ENCODE peak calls at places on chromosomes 13 and 19, in six cellular contexts. F, U, Z, I, J and V are unnamed samples.

GRCh38 chr19:3625996-3626472 is 556 bp downstream of the CACTIN start:
- DNase-seq in F (peak; percentile 35), U (no peak), Z (no peak), I (no peak), J (peak; percentile 18), V (no peak)

GRCh38 chr13:49701481-49701880 is 10.2 kb upstream of the EBPL start:
- DNase-seq in F (no peak), U (no peak), Z (no peak), I (no peak), J (no peak), V (no peak)

GRCh38 chr19:33661336-33661735 is 39.6 kb downstream of the CHST8 start:
- DNase-seq in F (no peak), U (no peak), Z (no peak), I (no peak), J (no peak), V (no peak)

GRCh38 chr13:74657765-74658164 is 523.6 kb upstream of the KLF12 start:
- DNase-seq in F (no peak), U (no peak), Z (no peak), I (no peak), J (no peak), V (no peak)

GRCh38 chr13:39385154-39385553 is 217.8 kb downstream of the LHFPL6 start:
- DNase-seq in F (no peak), U (no peak), Z (no peak), I (no peak), J (no peak), V (no peak)

GRCh38 chr13:98834254-98834960 is 81.9 kb upstream of the SLC15A1 start:
- DNase-seq in F (no peak), U (no peak), Z (no peak), I (no peak), J (no peak), V (no peak)

GRCh38 chr13:68851026-68851425 is 1256.6 kb upstream of the ATXN8OS start:
- DNase-seq in F (peak; percentile 1), U (no peak), Z (no peak), I (no peak), J (no peak), V (peak; percentile 10)

GRCh38 chr13:90738881-90739280 is 608.6 kb upstream of the MIR17HG start:
- DNase-seq in F (no peak), U (no peak), Z (no peak), I (no peak), J (peak; percentile 8), V (no peak)

GRCh38 chr19:4399871-4400768 is at the start of gene SH3GL1:
- DNase-seq in F (peak; percentile 90), U (peak; percentile 96), Z (peak; percentile 88), I (peak; percentile 83), J (peak; percentile 93), V (peak; percentile 99)

GRCh38 chr19:29939628-29940027 is 2.4 kb upstream of the URI1 start:
- DNase-seq in F (no peak), U (no peak), Z (no peak), I (no peak), J (no peak), V (no peak)

GRCh38 chr19:29941828-29942403 is at the start of gene URI1:
- DNase-seq in F (peak; percentile 81), U (peak; percentile 86), Z (peak; percentile 70), I (peak; percentile 36), J (peak; percentile 90), V (peak; percentile 80)

GRCh38 chr19:29943615-29944014 is 1.6 kb downstream of the URI1 start:
- DNase-seq in F (peak; percentile 15), U (no peak), Z (no peak), I (no peak), J (no peak), V (no peak)

GRCh38 chr19:29942404-29943261 is 594 bp downstream of the URI1 start:
- DNase-seq in F (peak; percentile 53), U (peak; percentile 54), Z (no peak), I (no peak), J (peak; percentile 70), V (peak; percentile 59)

DNA sequence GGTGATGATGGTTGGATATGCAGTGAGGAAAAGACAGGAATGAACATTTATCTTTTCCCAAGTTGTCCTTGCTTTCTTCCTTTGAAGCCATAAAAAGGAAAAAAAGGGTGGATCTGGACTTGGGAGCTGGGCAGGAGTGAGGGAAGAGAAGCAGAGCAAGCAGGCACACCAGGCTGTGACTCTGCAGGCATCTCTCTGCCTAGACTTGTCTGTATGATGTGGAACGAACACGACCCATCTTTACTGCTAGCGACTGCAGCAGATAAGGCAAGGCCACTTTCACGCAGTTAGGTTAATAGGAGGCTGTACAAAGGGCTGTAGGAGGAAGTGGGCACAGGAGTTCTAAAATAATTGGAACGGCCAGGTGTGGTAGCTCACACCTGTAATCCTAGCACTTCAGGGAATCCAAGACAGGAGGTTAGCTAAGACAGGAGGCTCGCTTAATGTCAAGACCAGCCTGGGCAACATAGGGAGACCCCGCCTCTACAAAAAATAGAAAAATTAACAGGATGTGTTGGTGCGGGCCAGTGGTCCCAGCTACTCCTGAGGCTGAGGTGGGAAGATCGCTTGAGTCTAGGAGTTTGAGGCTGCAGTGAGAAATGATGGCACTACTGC is 961 bp upstream of the URI1 start:
- DNase-seq in F (no peak), U (no peak), Z (no peak), I (no peak), J (no peak), V (no peak)
- H3K23ac ChIP-seq in F (no peak overlapping the region), U (no peak overlapping the region), Z (no peak overlapping the region), I (no peak overlapping the region), J (no peak overlapping the region), V (no peak overlapping the region)

GRCh38 chr19:16075430-16076153 is 703 bp upstream of the TPM4 start:
- DNase-seq in F (no peak), U (no peak), Z (no peak), I (no peak), J (peak; percentile 42), V (no peak)

GRCh38 chr19:16076154-16076957 is at the start of gene TPM4:
- DNase-seq in F (peak; percentile 97), U (peak; percentile 86), Z (peak; percentile 96), I (peak; percentile 85), J (peak; percentile 97), V (peak; percentile 97)

GRCh38 chr19:16078759-16079707 is 2.7 kb downstream of the TPM4 start:
- DNase-seq in F (peak; percentile 95), U (no peak), Z (peak; percentile 98), I (no peak), J (peak; percentile 76), V (peak; percentile 81)

GRCh38 chr19:16078311-16078758 is 2.0 kb downstream of the TPM4 start:
- DNase-seq in F (no peak), U (peak; percentile 15), Z (peak; percentile 69), I (no peak), J (peak; percentile 74), V (no peak)

GRCh38 chr19:16076958-16077611 is 790 bp downstream of the TPM4 start:
- DNase-seq in F (no peak), U (no peak), Z (no peak), I (no peak), J (peak; percentile 48), V (no peak)
- H2BK5ac ChIP-seq in F (peak overlapping the region; percentile 94), U (peak overlapping the region; percentile 76), Z (peak overlapping the region; percentile 98), I (peak overlapping the region; percentile 99), J (no peak overlapping the region), V (peak overlapping the region; percentile 96)

DNA sequence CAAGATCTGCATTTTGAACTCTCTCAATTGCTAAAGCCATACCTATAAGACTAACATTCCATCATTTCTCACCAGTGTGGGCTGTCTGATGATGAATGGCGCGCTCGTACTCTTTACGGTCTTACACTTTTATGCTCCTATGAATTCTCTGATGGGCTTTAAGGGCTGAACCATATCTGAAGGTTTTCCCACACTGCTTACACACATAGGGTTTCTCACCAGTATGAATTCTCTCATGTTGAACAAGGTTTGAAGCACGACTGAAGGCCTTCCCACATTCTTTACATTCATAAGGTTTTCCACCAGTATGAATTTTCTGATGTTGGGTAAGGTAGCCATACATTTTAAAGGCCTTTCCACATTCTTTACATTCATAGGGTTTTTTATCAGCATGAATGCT is 18.8 kb upstream of the ZNF607 start:
- DNase-seq in F (no peak), U (no peak), Z (no peak), I (no peak), J (peak; percentile 22), V (no peak)
- H3K4me3 ChIP-seq in F (no peak overlapping the region), U (no peak overlapping the region), Z (no peak overlapping the region), I (no peak overlapping the region), J (no peak overlapping the region), V (no peak overlapping the region)

GRCh38 chr19:7153008-7153407 is 83.5 kb downstream of the ZNF557 start:
- DNase-seq in F (no peak), U (no peak), Z (no peak), I (no peak), J (peak; percentile 30), V (no peak)
- H3K23ac ChIP-seq in F (no peak overlapping the region), U (peak overlapping the region; percentile 73), Z (no peak overlapping the region), I (no peak overlapping the region), J (no peak overlapping the region), V (no peak overlapping the region)

GRCh38 chr19:51389143-51389542 is 1.2 kb downstream of the C19orf84 start:
- DNase-seq in F (no peak), U (no peak), Z (no peak), I (no peak), J (no peak), V (no peak)

GRCh38 chr19:51398096-51398704 is 7.8 kb upstream of the C19orf84 start:
- DNase-seq in F (peak; percentile 33), U (no peak), Z (peak; percentile 18), I (no peak), J (peak; percentile 56), V (peak; percentile 53)

GRCh38 chr19:51391073-51391611 is 751 bp upstream of the C19orf84 start:
- DNase-seq in F (no peak), U (no peak), Z (no peak), I (no peak), J (no peak), V (no peak)

GRCh38 chr19:51396175-51396574 is 5.8 kb upstream of the C19orf84 start:
- DNase-seq in F (no peak), U (no peak), Z (no peak), I (no peak), J (no peak), V (no peak)

GRCh38 chr19:51394045-51394836 is 3.9 kb upstream of the C19orf84 start:
- DNase-seq in F (peak; percentile 99), U (peak; percentile 98), Z (peak; percentile 99), I (peak; percentile 98), J (peak; percentile 100), V (peak; percentile 89)
- H2BK5ac ChIP-seq in F (no peak overlapping the region), U (peak overlapping the region; percentile 97), Z (peak overlapping the region; percentile 83), I (peak overlapping the region; percentile 93), J (peak overlapping the region; percentile 80), V (no peak overlapping the region)